ENCODE peak calls at places on chromosome 15, in four cellular contexts. C is WTC11, G is mucosa of descending colon, J is brain microvascular endothelial cell. A is an unnamed sample.

GRCh38 chr15:68389936-68390790 is 41.8 kb downstream of the ITGA11 start:
- DNase-seq in C (peak), G (no peak), J (peak), A (no peak)

GRCh38 chr15:33104276-33104675 is 90.2 kb downstream of the FMN1 start:
- DNase-seq in C (no peak), G (no peak), J (peak), A (no peak)

GRCh38 chr15:83813697-83814096 is 159.8 kb downstream of the ADAMTSL3 start:
- DNase-seq in C (no peak), G (no peak), J (no peak), A (no peak)

GRCh38 chr15:40130799-40131502 is 22.3 kb upstream of the BMF start:
- DNase-seq in C (no peak), G (no peak), J (no peak), A (no peak)

GRCh38 chr15:84725001-84725491 is 9.1 kb upstream of the SEC11A start:
- DNase-seq in C (no peak), G (no peak), J (peak), A (no peak)

GRCh38 chr15:31325432-31325975 is 1.1 kb upstream of the KLF13 start:
- DNase-seq in C (peak), G (peak), J (no peak), A (no peak)

GRCh38 chr15:32840481-32841245 is 122.9 kb downstream of the GREM1 start:
- DNase-seq in C (no peak), G (no peak), J (no peak), A (no peak)

GRCh38 chr15:78873796-78874761 is 1.4 kb downstream of the MORF4L1 start:
- DNase-seq in C (no peak), G (peak), J (no peak), A (no peak)

GRCh38 chr15:80093854-80094418 is 34.5 kb downstream of the ZFAND6 start:
- DNase-seq in C (peak), G (peak), J (no peak), A (peak)

DNA sequence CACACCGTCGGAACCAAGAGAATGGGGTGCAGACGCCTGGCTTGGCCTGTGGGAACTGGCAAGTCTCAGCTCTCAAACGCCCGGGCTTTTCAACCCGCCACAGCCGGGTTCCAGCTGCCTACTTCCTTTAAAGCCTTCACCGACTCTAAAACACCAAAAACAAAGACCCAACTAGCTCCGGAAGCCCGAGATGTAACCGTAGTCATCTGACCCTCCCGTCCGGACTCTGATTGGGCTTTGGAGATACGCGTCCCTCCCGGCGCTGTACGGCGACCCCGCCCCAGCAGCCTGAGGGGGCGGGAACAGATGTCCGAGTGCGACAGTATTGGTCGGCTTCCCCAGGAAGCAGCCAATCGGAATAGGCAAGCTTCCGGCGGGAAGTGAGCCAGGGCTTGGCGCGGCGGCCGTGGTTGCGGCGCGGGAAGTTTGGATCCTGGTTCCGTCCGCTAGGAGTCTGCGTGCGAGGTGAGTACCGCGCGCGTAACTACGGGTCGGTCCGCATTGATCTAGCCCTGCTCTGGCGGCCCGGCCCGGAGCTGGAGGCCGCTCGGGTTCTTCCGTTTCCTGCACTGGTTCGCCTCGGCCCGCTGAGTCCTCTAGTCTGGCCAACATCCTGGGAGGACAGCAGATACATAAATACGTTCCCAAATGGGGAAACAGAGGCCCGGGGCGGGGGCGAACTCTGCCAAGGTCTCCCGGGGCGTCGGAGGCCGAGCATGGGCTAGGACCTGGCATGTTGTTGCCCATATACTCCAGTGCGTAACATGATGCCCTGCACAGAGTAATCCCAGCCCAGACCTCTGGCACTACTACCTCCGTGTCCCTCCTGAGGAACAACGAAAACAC is at the start of gene BLM:
- DNase-seq in C (peak), G (peak), J (peak), A (peak)
- TF ChIP-seq CTCF in C (no peak), G (peak), J (peak), A (peak)

DNA sequence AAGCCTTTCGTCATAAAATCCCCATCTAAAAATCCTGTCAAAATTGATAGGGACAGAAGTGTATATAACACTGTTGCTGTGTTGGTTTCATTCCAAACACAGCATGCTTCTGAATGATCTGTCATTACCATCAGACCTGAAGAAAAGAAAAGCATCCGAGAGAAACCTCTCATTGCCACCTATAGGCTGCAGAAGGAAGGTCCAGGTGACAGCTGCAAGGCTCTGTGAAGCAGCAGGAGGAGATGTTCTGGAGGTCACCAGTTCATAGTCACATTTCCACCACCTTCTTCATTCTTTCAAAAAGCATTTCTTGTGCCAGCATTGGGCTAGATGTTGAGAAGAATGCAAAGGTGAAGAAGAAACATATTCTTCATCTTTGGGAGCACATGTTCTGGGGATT is 503.7 kb upstream of the NR2F2 start:
- DNase-seq in C (no peak), G (no peak), J (no peak), A (no peak)
- TF ChIP-seq CTCF in C (peak), G (no peak), J (peak), A (peak)

GRCh38 chr15:52163321-52164190 is 27.6 kb downstream of the GNB5 start:
- DNase-seq in C (peak), G (no peak), J (no peak), A (no peak)
- TF ChIP-seq CTCF in C (peak), G (no peak), J (peak), A (peak)

GRCh38 chr15:48389701-48390143 is 58.5 kb downstream of the DUT start:
- DNase-seq in C (no peak), G (no peak), J (no peak), A (no peak)

GRCh38 chr15:48388017-48388936 is 57.0 kb downstream of the DUT start:
- DNase-seq in C (no peak), G (peak), J (no peak), A (no peak)

GRCh38 chr15:48392356-48392755 is 61.1 kb downstream of the DUT start:
- DNase-seq in C (no peak), G (peak), J (no peak), A (no peak)

GRCh38 chr15:48391950-48392349 is 60.7 kb downstream of the DUT start:
- DNase-seq in C (no peak), G (no peak), J (no peak), A (no peak)

GRCh38 chr15:48388937-48389309 is 57.7 kb downstream of the DUT start:
- DNase-seq in C (no peak), G (no peak), J (no peak), A (no peak)
- TF ChIP-seq CTCF in C (no peak), G (no peak), J (no peak), A (no peak)

GRCh38 chr15:73683624-73684536 is at the start of gene CD276:
- DNase-seq in C (peak), G (peak), J (peak), A (peak)
- TF ChIP-seq CTCF in C (no peak), G (peak), J (peak), A (peak)

GRCh38 chr15:76059320-76060097 is at the start of gene TMEM266:
- DNase-seq in C (peak), G (peak), J (no peak), A (no peak)

GRCh38 chr15:76056931-76057330 is 2.9 kb upstream of the TMEM266 start:
- DNase-seq in C (no peak), G (no peak), J (no peak), A (no peak)

GRCh38 chr15:76060098-76060989 is 559 bp downstream of the TMEM266 start:
- DNase-seq in C (no peak), G (no peak), J (no peak), A (no peak)

GRCh38 chr15:76057332-76058000 is 2.3 kb upstream of the TMEM266 start:
- DNase-seq in C (peak), G (peak), J (peak), A (no peak)

GRCh38 chr15:76058714-76059319 is 968 bp upstream of the TMEM266 start:
- DNase-seq in C (peak), G (peak), J (no peak), A (no peak)
- TF ChIP-seq CTCF in C (no peak), G (no peak), J (peak), A (peak)